ENCODE peak calls at places on chromosomes 12 and 14, in eight cellular contexts. One of them, this sample, is unnamed.

GRCh38 chr12:18250313-18250916 is 10.9 kb upstream of the PIK3C2G start:
- DNase-seq in cardiac muscle cell: peak
- DNase-seq in psoas muscle: no peak
- DNase-seq in RWPE1: peak
- DNase-seq in neural crest cell: peak
- DNase-seq in HFF-Myc: peak
- DNase-seq in AG10803: peak
- DNase-seq in GM12878: no peak
- DNase-seq in this sample: no peak

GRCh38 chr14:101965796-101966718 is 1.7 kb downstream of the DYNC1H1 start:
- DNase-seq in cardiac muscle cell: no peak
- DNase-seq in psoas muscle: no peak
- DNase-seq in RWPE1: no peak
- DNase-seq in neural crest cell: no peak
- DNase-seq in HFF-Myc: no peak
- DNase-seq in AG10803: peak
- DNase-seq in GM12878: no peak
- DNase-seq in this sample: no peak

GRCh38 chr12:111993290-111994150 is 19.4 kb downstream of the TMEM116 start:
- DNase-seq in cardiac muscle cell: no peak
- DNase-seq in psoas muscle: no peak
- DNase-seq in RWPE1: no peak
- DNase-seq in neural crest cell: no peak
- DNase-seq in HFF-Myc: no peak
- DNase-seq in AG10803: no peak
- DNase-seq in GM12878: peak
- DNase-seq in this sample: no peak

GRCh38 chr12:100484178-100484886 is 10.7 kb downstream of the NR1H4 start:
- DNase-seq in cardiac muscle cell: no peak
- DNase-seq in psoas muscle: no peak
- DNase-seq in RWPE1: no peak
- DNase-seq in neural crest cell: no peak
- DNase-seq in HFF-Myc: no peak
- DNase-seq in AG10803: no peak
- DNase-seq in GM12878: no peak
- DNase-seq in this sample: no peak

GRCh38 chr12:110245278-110245868 is 35.7 kb upstream of the ATP2A2 start:
- DNase-seq in cardiac muscle cell: no peak
- DNase-seq in psoas muscle: no peak
- DNase-seq in RWPE1: no peak
- DNase-seq in neural crest cell: peak
- DNase-seq in HFF-Myc: no peak
- DNase-seq in AG10803: no peak
- DNase-seq in GM12878: no peak
- DNase-seq in this sample: no peak

GRCh38 chr12:27555928-27556778 is 32.1 kb downstream of the PPFIBP1 start:
- DNase-seq in cardiac muscle cell: no peak
- DNase-seq in psoas muscle: no peak
- DNase-seq in RWPE1: no peak
- DNase-seq in neural crest cell: no peak
- DNase-seq in HFF-Myc: no peak
- DNase-seq in AG10803: peak
- DNase-seq in GM12878: no peak
- DNase-seq in this sample: no peak

GRCh38 chr12:59657711-59658110 is 61.9 kb downstream of the SLC16A7 start:
- DNase-seq in cardiac muscle cell: no peak
- DNase-seq in psoas muscle: no peak
- DNase-seq in RWPE1: no peak
- DNase-seq in neural crest cell: no peak
- DNase-seq in HFF-Myc: no peak
- DNase-seq in AG10803: no peak
- DNase-seq in GM12878: no peak
- DNase-seq in this sample: no peak

GRCh38 chr12:88167384-88167783 is 25.3 kb downstream of the TMTC3 start:
- DNase-seq in cardiac muscle cell: no peak
- DNase-seq in psoas muscle: no peak
- DNase-seq in RWPE1: no peak
- DNase-seq in neural crest cell: no peak
- DNase-seq in HFF-Myc: no peak
- DNase-seq in AG10803: no peak
- DNase-seq in GM12878: no peak
- DNase-seq in this sample: no peak

GRCh38 chr12:131218291-131219172 is 264.8 kb downstream of the ADGRD1 start:
- DNase-seq in cardiac muscle cell: peak
- DNase-seq in psoas muscle: no peak
- DNase-seq in RWPE1: no peak
- DNase-seq in neural crest cell: no peak
- DNase-seq in HFF-Myc: no peak
- DNase-seq in AG10803: no peak
- DNase-seq in GM12878: no peak
- DNase-seq in this sample: no peak

GRCh38 chr14:100615736-100616695 is 28.8 kb upstream of the BEGAIN start:
- DNase-seq in cardiac muscle cell: no peak
- DNase-seq in psoas muscle: no peak
- DNase-seq in RWPE1: no peak
- DNase-seq in neural crest cell: no peak
- DNase-seq in HFF-Myc: no peak
- DNase-seq in AG10803: no peak
- DNase-seq in GM12878: no peak
- DNase-seq in this sample: no peak

GRCh38 chr14:86654558-86655184 is 1124.7 kb downstream of the FLRT2 start:
- DNase-seq in cardiac muscle cell: peak
- DNase-seq in psoas muscle: no peak
- DNase-seq in RWPE1: peak
- DNase-seq in neural crest cell: peak
- DNase-seq in HFF-Myc: peak
- DNase-seq in AG10803: peak
- DNase-seq in GM12878: no peak
- DNase-seq in this sample: no peak

GRCh38 chr12:21418403-21418802 is 19.1 kb upstream of the PYROXD1 start:
- DNase-seq in cardiac muscle cell: no peak
- DNase-seq in psoas muscle: no peak
- DNase-seq in RWPE1: no peak
- DNase-seq in neural crest cell: no peak
- DNase-seq in HFF-Myc: no peak
- DNase-seq in AG10803: no peak
- DNase-seq in GM12878: no peak
- DNase-seq in this sample: no peak

GRCh38 chr12:132147423-132148367 is 3.4 kb downstream of the NOC4L start:
- DNase-seq in cardiac muscle cell: no peak
- DNase-seq in psoas muscle: peak
- DNase-seq in RWPE1: no peak
- DNase-seq in neural crest cell: no peak
- DNase-seq in HFF-Myc: no peak
- DNase-seq in AG10803: no peak
- DNase-seq in GM12878: no peak
- DNase-seq in this sample: no peak

GRCh38 chr14:29518335-29518734 is 409.3 kb downstream of the PRKD1 start:
- DNase-seq in cardiac muscle cell: no peak
- DNase-seq in psoas muscle: no peak
- DNase-seq in RWPE1: no peak
- DNase-seq in neural crest cell: no peak
- DNase-seq in HFF-Myc: no peak
- DNase-seq in AG10803: peak
- DNase-seq in GM12878: no peak
- DNase-seq in this sample: no peak

GRCh38 chr14:29527286-29527685 is 400.4 kb downstream of the PRKD1 start:
- DNase-seq in cardiac muscle cell: no peak
- DNase-seq in psoas muscle: no peak
- DNase-seq in RWPE1: no peak
- DNase-seq in neural crest cell: no peak
- DNase-seq in HFF-Myc: no peak
- DNase-seq in AG10803: no peak
- DNase-seq in GM12878: no peak
- DNase-seq in this sample: no peak

DNA sequence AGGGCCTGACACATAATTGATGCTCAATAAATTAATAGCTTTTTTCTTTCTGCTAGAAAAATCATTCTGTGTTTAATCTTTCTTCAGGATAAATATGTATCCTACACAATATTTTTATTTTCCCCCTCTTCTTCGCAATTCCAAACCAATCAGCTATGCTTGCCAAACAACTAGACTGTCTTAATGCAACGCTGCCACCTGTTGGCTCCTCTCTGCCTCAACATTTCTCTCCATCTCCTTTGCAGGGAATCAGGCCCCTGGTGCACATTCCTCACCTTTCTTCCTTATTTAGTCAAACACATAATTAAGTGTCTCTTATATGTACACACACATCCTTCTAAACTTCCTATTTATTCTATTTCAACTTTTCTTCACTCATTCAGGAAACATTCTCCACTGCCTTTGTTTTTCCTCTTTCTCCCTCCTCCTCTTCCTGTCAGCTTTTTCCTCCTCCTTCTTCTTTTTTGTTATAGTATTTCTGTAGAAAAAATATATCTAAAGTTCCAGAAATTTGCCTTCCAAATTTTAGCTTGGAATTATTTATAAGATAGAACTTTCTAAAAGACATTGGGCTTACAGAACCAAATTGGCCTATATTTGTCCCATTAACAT is 406.0 kb downstream of the PRKD1 start:
- DNase-seq in cardiac muscle cell: peak
- DNase-seq in psoas muscle: no peak
- DNase-seq in RWPE1: no peak
- DNase-seq in neural crest cell: no peak
- DNase-seq in HFF-Myc: peak
- DNase-seq in AG10803: no peak
- DNase-seq in GM12878: no peak
- DNase-seq in this sample: no peak
- TF ChIP-seq CTCF in cardiac muscle cell: peak
- TF ChIP-seq CTCF in psoas muscle: no peak
- TF ChIP-seq CTCF in RWPE1: peak
- TF ChIP-seq CTCF in neural crest cell: peak
- TF ChIP-seq CTCF in HFF-Myc: peak
- TF ChIP-seq CTCF in AG10803: peak
- TF ChIP-seq CTCF in GM12878: no peak
- TF ChIP-seq CTCF in this sample: no peak

GRCh38 chr12:11719678-11720099 is 70.2 kb downstream of the ETV6 start:
- DNase-seq in cardiac muscle cell: no peak
- DNase-seq in psoas muscle: peak
- DNase-seq in RWPE1: peak
- DNase-seq in neural crest cell: no peak
- DNase-seq in HFF-Myc: peak
- DNase-seq in AG10803: peak
- DNase-seq in GM12878: no peak
- DNase-seq in this sample: peak
- TF ChIP-seq CTCF in cardiac muscle cell: no peak
- TF ChIP-seq CTCF in psoas muscle: no peak
- TF ChIP-seq CTCF in RWPE1: no peak
- TF ChIP-seq CTCF in neural crest cell: no peak
- TF ChIP-seq CTCF in HFF-Myc: no peak
- TF ChIP-seq CTCF in AG10803: no peak
- TF ChIP-seq CTCF in GM12878: no peak
- TF ChIP-seq CTCF in this sample: no peak

GRCh38 chr14:68266998-68267397 is 447.4 kb downstream of the RAD51B start:
- DNase-seq in cardiac muscle cell: no peak
- DNase-seq in psoas muscle: no peak
- DNase-seq in RWPE1: no peak
- DNase-seq in neural crest cell: no peak
- DNase-seq in HFF-Myc: no peak
- DNase-seq in AG10803: no peak
- DNase-seq in GM12878: peak
- DNase-seq in this sample: no peak

GRCh38 chr14:68262567-68262966 is 443.0 kb downstream of the RAD51B start:
- DNase-seq in cardiac muscle cell: no peak
- DNase-seq in psoas muscle: no peak
- DNase-seq in RWPE1: no peak
- DNase-seq in neural crest cell: no peak
- DNase-seq in HFF-Myc: no peak
- DNase-seq in AG10803: no peak
- DNase-seq in GM12878: no peak
- DNase-seq in this sample: no peak

GRCh38 chr14:68260121-68260520 is 440.5 kb downstream of the RAD51B start:
- DNase-seq in cardiac muscle cell: no peak
- DNase-seq in psoas muscle: no peak
- DNase-seq in RWPE1: no peak
- DNase-seq in neural crest cell: no peak
- DNase-seq in HFF-Myc: no peak
- DNase-seq in AG10803: no peak
- DNase-seq in GM12878: no peak
- DNase-seq in this sample: no peak

GRCh38 chr14:68261092-68261842 is 441.7 kb downstream of the RAD51B start:
- DNase-seq in cardiac muscle cell: no peak
- DNase-seq in psoas muscle: no peak
- DNase-seq in RWPE1: no peak
- DNase-seq in neural crest cell: no peak
- DNase-seq in HFF-Myc: no peak
- DNase-seq in AG10803: no peak
- DNase-seq in GM12878: no peak
- DNase-seq in this sample: no peak

DNA sequence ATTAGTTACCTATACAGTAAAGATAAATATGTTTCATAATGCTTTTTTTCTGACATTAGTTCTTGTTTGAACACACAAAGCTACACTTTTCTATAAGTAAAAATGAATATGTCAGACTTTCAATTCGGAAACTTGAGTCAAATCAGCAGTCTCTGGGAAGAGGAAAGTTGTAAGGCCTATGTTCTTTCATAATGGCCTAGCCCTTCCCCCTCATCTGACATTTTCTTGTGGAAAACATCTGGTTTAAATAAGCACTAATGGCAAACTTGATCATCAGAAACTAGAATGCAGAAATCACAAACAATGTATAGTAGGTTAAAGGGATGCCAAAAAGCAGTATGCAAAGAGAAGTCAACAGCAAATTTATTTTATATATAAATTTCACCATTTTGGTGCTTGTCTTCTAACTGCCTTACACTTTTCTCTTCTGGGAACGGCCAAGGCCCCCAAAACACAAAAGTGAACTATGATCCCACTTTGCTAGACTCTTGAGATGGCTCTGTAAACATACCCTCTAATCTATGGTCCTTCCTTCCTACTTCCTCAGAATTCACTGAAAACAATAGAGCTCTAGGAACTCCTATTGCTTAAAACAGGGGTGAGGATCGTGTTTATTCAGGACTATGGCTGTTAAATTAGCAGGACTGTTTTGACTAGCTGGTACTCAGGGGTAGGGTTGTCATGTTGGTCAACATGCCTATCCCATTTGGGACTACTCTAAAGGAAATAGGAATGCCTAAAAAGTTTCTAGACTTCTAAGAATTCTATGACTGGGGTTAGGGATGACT is 444.2 kb downstream of the RAD51B start:
- DNase-seq in cardiac muscle cell: no peak
- DNase-seq in psoas muscle: no peak
- DNase-seq in RWPE1: no peak
- DNase-seq in neural crest cell: no peak
- DNase-seq in HFF-Myc: peak
- DNase-seq in AG10803: peak
- DNase-seq in GM12878: no peak
- DNase-seq in this sample: no peak
- TF ChIP-seq CTCF in cardiac muscle cell: no peak
- TF ChIP-seq CTCF in psoas muscle: no peak
- TF ChIP-seq CTCF in RWPE1: no peak
- TF ChIP-seq CTCF in neural crest cell: no peak
- TF ChIP-seq CTCF in HFF-Myc: no peak
- TF ChIP-seq CTCF in AG10803: no peak
- TF ChIP-seq CTCF in GM12878: no peak
- TF ChIP-seq CTCF in this sample: no peak

GRCh38 chr14:31270196-31270772 is 62.7 kb upstream of the HECTD1 start:
- DNase-seq in cardiac muscle cell: no peak
- DNase-seq in psoas muscle: no peak
- DNase-seq in RWPE1: no peak
- DNase-seq in neural crest cell: no peak
- DNase-seq in HFF-Myc: no peak
- DNase-seq in AG10803: no peak
- DNase-seq in GM12878: no peak
- DNase-seq in this sample: no peak
- TF ChIP-seq CTCF in cardiac muscle cell: no peak
- TF ChIP-seq CTCF in psoas muscle: no peak
- TF ChIP-seq CTCF in RWPE1: no peak
- TF ChIP-seq CTCF in neural crest cell: no peak
- TF ChIP-seq CTCF in HFF-Myc: peak
- TF ChIP-seq CTCF in AG10803: peak
- TF ChIP-seq CTCF in GM12878: peak
- TF ChIP-seq CTCF in this sample: no peak